ENCODE peak calls at places on chromosomes 3 and 15, in four cellular contexts. E, N, G and Z are unnamed samples.

GRCh38 chr3:8629151-8630021 is 15.2 kb downstream of the SSUH2 start:
- DNase-seq in E (peak), N (no peak), G (peak), Z (peak)

GRCh38 chr3:68771683-68772082 is 160.7 kb downstream of the TAFA4 start:
- DNase-seq in E (no peak), N (no peak), G (no peak), Z (no peak)

GRCh38 chr15:101167791-101168462 is 83.9 kb downstream of the CHSY1 start:
- DNase-seq in E (peak), G (peak), N (peak), Z (no peak)

GRCh38 chr3:146646251-146646650 is 41.1 kb upstream of the PLSCR5 start:
- DNase-seq in N (no peak), G (no peak), E (no peak), Z (no peak)

GRCh38 chr3:134486577-134487041 is 752 bp downstream of the CEP63 start:
- DNase-seq in E (no peak), N (no peak), G (peak), Z (no peak)

GRCh38 chr3:66593978-66594377 is 93.2 kb upstream of the LRIG1 start:
- DNase-seq in E (peak), G (peak), N (no peak), Z (no peak)

GRCh38 chr3:64329037-64329436 is 103.8 kb upstream of the PRICKLE2 start:
- DNase-seq in G (no peak), N (no peak), E (no peak), Z (no peak)

GRCh38 chr15:49832421-49832980 is 211.7 kb downstream of the DTWD1 start:
- DNase-seq in N (no peak), E (no peak), G (no peak), Z (no peak)

GRCh38 chr15:63039811-63040210 is 2.7 kb upstream of the TPM1 start:
- DNase-seq in G (no peak), N (no peak), E (no peak), Z (no peak)

GRCh38 chr15:61750271-61751084 is 309.8 kb downstream of the VPS13C start:
- DNase-seq in N (no peak), E (no peak), G (no peak), Z (no peak)

GRCh38 chr15:64490598-64491259 is 30.4 kb downstream of the ZNF609 start:
- DNase-seq in G (peak), N (no peak), E (no peak), Z (no peak)

GRCh38 chr15:39242345-39242744 is 338.5 kb upstream of the THBS1 start:
- DNase-seq in E (peak), N (no peak), G (peak), Z (no peak)

GRCh38 chr15:82047493-82048446 is 2.0 kb upstream of the MEX3B start:
- DNase-seq in E (no peak), G (peak), N (peak), Z (peak)

GRCh38 chr15:82048809-82049208 is 3.0 kb upstream of the MEX3B start:
- DNase-seq in E (no peak), N (no peak), G (no peak), Z (no peak)

GRCh38 chr15:82046668-82047492 is 1.1 kb upstream of the MEX3B start:
- DNase-seq in E (peak), G (peak), N (peak), Z (peak)

GRCh38 chr15:82052751-82053150 is 6.9 kb upstream of the MEX3B start:
- DNase-seq in G (no peak), N (no peak), E (no peak), Z (no peak)

GRCh38 chr15:82051664-82052063 is 5.8 kb upstream of the MEX3B start:
- DNase-seq in G (peak), E (no peak), N (peak), Z (no peak)
- TF ChIP-seq CTCF in G (no peak), E (peak), N (peak), Z (no peak)

GRCh38 chr3:129060276-129061076 is at the start of gene GP9:
- DNase-seq in G (no peak), E (no peak), N (no peak), Z (no peak)

GRCh38 chr3:129056832-129057231 is 3.7 kb upstream of the GP9 start:
- DNase-seq in G (no peak), N (no peak), E (no peak), Z (no peak)

GRCh38 chr3:129059311-129059975 is 1.1 kb upstream of the GP9 start:
- DNase-seq in E (no peak), N (peak), G (no peak), Z (peak)

GRCh38 chr3:129057249-129057648 is 3.3 kb upstream of the GP9 start:
- DNase-seq in G (no peak), E (no peak), N (no peak), Z (no peak)

GRCh38 chr3:129058441-129059194 is 2.0 kb upstream of the GP9 start:
- DNase-seq in N (no peak), E (no peak), G (no peak), Z (peak)
- TF ChIP-seq CTCF in N (no peak), E (no peak), G (no peak), Z (no peak)

GRCh38 chr3:30606301-30607031 is at the start of gene TGFBR2:
- DNase-seq in E (peak), G (peak), N (peak), Z (peak)
- TF ChIP-seq CTCF in E (peak), G (peak), N (peak), Z (peak)

DNA sequence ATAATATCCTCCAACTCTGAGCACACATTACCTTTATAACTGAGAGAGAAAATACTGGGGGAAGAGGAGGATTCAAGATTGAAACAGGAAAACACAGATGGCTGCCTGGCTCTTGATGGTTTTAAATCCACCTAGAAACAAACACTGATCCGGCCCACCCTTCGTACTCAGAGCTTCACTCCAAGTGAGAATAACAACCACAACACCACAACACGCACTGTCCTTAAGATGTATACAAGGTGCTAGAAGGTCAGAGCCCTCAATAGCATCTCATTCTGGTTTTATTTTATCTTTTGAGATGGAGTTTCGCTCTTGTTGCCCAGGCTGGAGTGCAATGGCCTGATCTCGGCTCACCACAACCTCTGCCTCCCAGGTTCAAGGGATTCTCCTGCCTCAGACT is 9.9 kb downstream of the IP6K2 start:
- DNase-seq in E (no peak), G (no peak), N (no peak), Z (no peak)
- TF ChIP-seq CTCF in E (no peak), G (no peak), N (no peak), Z (no peak)

GRCh38 chr3:46162975-46163550 is 45.0 kb downstream of the CCR1 start:
- DNase-seq in N (no peak), G (no peak), E (no peak), Z (no peak)
- TF ChIP-seq CTCF in N (no peak), G (no peak), E (peak), Z (no peak)

GRCh38 chr3:44861412-44862220 is at the start of gene TMEM42:
- DNase-seq in E (peak), N (peak), G (peak), Z (no peak)
- TF ChIP-seq CTCF in E (no peak), N (peak), G (peak), Z (peak)

GRCh38 chr3:43995078-43995928 is 246.4 kb upstream of the TOPAZ1 start:
- DNase-seq in G (peak), E (no peak), N (no peak), Z (no peak)
- TF ChIP-seq CTCF in G (no peak), E (no peak), N (no peak), Z (peak)